ENCODE peak calls at places on chromosomes 12 and 14, in five cellular contexts. T is heart left ventricle, B is cardiac muscle cell, N is endothelial cell of umbilical vein, E is testis. G is an unnamed sample.

GRCh38 chr14:101595887-101596721 is 34.8 kb downstream of the DIO3 start:
- DNase-seq in N (no peak), E (no peak), B (no peak), T (no peak), G (no peak)

GRCh38 chr14:21267886-21268611 is 1.2 kb downstream of the HNRNPC start:
- DNase-seq in N (peak; percentile 26), T (no peak), E (no peak), B (peak; percentile 47), G (no peak)

GRCh38 chr12:113049976-113050742 is 6.4 kb upstream of the DTX1 start:
- DNase-seq in E (peak; percentile 69), T (no peak), B (peak; percentile 34), N (no peak), G (no peak)

GRCh38 chr12:110203546-110203945 is 77.5 kb upstream of the ATP2A2 start:
- DNase-seq in B (no peak), E (no peak), N (peak; percentile 79), T (no peak), G (no peak)

GRCh38 chr12:61272441-61272840 is 987.8 kb upstream of the USP15 start:
- DNase-seq in B (no peak), E (no peak), T (no peak), N (no peak), G (no peak)

GRCh38 chr12:68175566-68176033 is 16.1 kb upstream of the IFNG start:
- DNase-seq in B (no peak), T (no peak), N (no peak), E (no peak), G (no peak)

GRCh38 chr14:91253795-91254323 is 9.4 kb upstream of the GPR68 start:
- DNase-seq in E (no peak), T (no peak), N (no peak), B (no peak), G (no peak)

GRCh38 chr12:113700943-113701342 is 229.3 kb upstream of the LHX5 start:
- DNase-seq in T (no peak), B (peak; percentile 63), N (no peak), E (no peak), G (no peak)

GRCh38 chr12:46547421-46548340 is 175.1 kb upstream of the SLC38A2 start:
- DNase-seq in T (no peak), N (no peak), B (no peak), E (no peak), G (no peak)
- H3K4me1 ChIP-seq in T (peaks cover 16% of the 10 kb centered on the region), N (peaks cover 17% of the 10 kb centered on the region), B (peaks cover 11% of the 10 kb centered on the region), E (no peaks in the 10 kb centered on the region), G (no peaks in the 10 kb centered on the region)

DNA sequence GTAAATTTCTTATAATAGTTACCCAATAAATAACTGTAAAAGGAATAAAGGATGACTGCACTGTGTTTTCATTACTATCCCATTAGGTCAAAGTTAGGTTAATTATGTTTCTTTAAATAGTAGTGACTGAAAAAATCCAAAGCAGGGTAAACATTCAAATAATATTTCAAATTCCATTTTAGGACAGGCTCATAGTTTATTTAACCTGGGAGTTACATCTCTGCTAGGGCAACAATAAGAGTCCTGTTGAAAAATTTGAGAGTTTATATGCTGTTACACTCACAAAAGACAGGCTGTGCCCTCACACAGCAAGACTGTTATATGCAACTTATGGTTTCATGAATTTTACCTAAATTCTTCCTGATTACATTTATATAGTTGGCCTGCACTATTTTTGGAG is 8.0 kb downstream of the ERP27 start:
- DNase-seq in T (no peak), N (peak; percentile 46), B (no peak), E (no peak), G (no peak)
- TF ChIP-seq CTCF in T (no peak), N (no peak), B (no peak), E (no peak), G (no peak)

GRCh38 chr12:131909596-131910219 is 15.3 kb downstream of the ULK1 start:
- DNase-seq in N (no peak), E (no peak), B (no peak), T (no peak), G (peak; percentile 4)
- H3K4me1 ChIP-seq in N (peaks cover 12% of the 10 kb centered on the region), E (peaks cover 11% of the 10 kb centered on the region), B (no peaks in the 10 kb centered on the region), T (peaks cover 19% of the 10 kb centered on the region), G (peaks cover 35% of the 10 kb centered on the region)

DNA sequence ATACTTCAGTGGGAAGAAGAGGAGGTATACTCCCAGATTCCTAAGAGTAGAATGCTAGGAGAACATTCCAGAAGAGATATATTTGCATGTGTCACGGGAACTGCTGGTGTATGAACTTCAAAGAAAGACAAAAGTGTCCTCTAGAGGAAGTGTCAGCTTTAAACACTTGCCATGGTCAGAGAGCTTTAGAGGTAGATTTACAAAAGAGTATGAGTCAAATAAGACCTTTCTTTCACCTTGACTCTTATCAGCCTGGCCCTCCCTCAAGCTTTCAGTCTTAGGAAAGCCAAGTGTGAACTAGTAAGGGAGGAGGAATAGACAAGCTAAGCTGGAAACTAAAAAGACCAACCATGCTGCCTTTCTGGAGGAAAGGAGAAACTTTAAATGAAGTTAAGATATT is 34.7 kb downstream of the COX8C start:
- DNase-seq in B (no peak), T (no peak), N (no peak), E (no peak), G (no peak)
- TF ChIP-seq CTCF in B (no peak), T (no peak), N (no peak), E (no peak), G (no peak)

DNA sequence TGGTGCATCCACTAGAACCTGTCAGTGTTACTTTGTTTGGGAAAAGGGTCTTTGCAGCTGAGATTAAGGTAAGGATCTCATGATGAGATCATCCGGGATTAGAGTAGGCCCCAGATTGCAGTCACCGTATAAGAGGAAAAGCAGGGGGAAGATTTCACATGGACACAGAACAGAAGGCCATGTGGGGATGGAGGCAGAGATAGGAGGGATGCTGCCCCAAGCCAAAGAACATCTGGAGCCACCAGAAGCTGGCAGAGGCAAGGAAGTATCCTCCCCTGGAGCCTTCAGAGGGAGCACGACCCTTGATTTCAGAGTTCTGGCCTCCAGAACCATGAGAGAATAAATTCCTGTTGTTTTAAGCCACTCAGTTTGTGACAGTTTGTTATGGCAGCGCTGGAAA is 39.6 kb downstream of the CMKLR1 start:
- DNase-seq in T (no peak), N (no peak), E (no peak), B (no peak), G (no peak)
- H3K4me1 ChIP-seq in T (peaks cover 51% of the 10 kb centered on the region), N (peaks cover 43% of the 10 kb centered on the region), E (peaks cover 21% of the 10 kb centered on the region), B (peaks cover 4% of the 10 kb centered on the region), G (peaks cover 18% of the 10 kb centered on the region)

GRCh38 chr12:41661141-41661540 is 473.0 kb downstream of the PDZRN4 start:
- DNase-seq in B (no peak), T (no peak), N (no peak), E (no peak), G (no peak)

DNA sequence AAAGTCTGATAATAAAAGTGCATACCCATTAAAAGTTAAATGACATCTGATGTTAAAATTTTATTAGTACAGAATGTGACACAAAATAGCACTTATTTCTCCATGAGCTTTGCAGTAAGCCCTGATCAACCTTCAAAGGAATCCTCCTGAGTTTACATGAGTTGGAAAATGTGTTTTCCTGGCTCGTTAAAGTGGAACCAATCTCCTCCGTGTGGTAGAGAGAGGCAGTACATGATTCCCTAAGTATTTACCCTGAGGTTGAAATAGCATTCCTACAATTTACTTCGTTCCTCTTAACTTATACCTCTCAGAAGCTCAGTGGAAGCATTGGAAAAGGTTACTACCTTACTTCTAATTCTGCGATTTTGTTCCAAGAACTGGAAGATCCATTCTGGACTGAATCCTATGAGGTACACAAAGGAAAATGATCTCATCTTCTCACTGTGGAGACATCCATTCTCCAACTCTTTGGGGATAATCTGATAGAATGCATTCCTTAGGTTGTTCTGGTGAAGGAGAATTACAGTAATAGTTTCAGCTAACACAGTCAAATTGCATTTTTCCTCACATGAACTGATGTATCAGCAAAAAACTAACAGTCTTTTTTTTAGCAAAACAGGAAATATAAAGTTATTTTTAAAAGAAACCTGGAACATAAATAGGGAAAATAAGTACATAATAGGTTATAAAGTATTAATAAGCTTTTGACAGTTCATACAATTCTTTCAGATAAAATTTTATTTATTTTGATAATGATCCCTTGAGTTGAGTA is 475.6 kb downstream of the PDZRN4 start:
- DNase-seq in B (peak; percentile 6), N (peak; percentile 50), E (no peak), T (no peak), G (no peak)
- TF ChIP-seq CTCF in B (no peak), N (peak; percentile 35), E (peak; percentile 29), T (peak; percentile 29), G (no peak)

GRCh38 chr12:71144682-71145081 is 13.1 kb downstream of the TSPAN8 start:
- DNase-seq in N (peak; percentile 33), E (no peak), B (no peak), T (no peak), G (no peak)

GRCh38 chr12:71141270-71141948 is 16.4 kb downstream of the TSPAN8 start:
- DNase-seq in B (no peak), E (no peak), N (no peak), T (no peak), G (no peak)

GRCh38 chr12:71138011-71138410 is 19.8 kb downstream of the TSPAN8 start:
- DNase-seq in T (no peak), E (no peak), N (no peak), B (no peak), G (no peak)

GRCh38 chr12:71139153-71139735 is 18.6 kb downstream of the TSPAN8 start:
- DNase-seq in N (no peak), E (no peak), B (no peak), T (no peak), G (no peak)

DNA sequence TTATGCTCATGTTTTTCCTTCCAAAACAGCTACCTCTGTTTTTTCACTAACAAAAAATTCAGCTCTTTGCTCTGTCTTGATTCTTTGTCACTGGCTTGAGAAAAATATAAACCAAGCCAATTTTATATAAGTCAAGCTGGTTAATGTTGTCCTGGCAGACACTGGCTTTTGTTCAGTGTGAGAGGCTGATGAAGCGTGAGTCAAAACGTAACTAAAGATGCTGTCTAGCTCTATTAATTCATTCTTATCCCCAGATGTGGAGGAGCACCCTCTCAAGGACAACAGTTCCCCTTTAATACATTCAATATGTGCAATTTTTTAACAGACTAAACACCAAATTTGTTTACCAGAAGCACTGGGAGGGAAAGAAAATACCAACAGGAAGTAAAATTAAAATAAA is 15.8 kb downstream of the TSPAN8 start:
- DNase-seq in B (no peak), N (no peak), E (no peak), T (no peak), G (no peak)
- H3K4me1 ChIP-seq in B (no peaks in the 10 kb centered on the region), N (no peaks in the 10 kb centered on the region), E (no peaks in the 10 kb centered on the region), T (no peaks in the 10 kb centered on the region), G (no peaks in the 10 kb centered on the region)

GRCh38 chr14:51242545-51243490 is 2.8 kb downstream of the TMX1 start:
- DNase-seq in N (no peak), E (no peak), T (no peak), B (no peak), G (no peak)
- TF ChIP-seq CTCF in N (no peak), E (no peak), T (no peak), B (no peak), G (no peak)

GRCh38 chr14:60845523-60845922 is 111.0 kb downstream of the MNAT1 start:
- DNase-seq in E (no peak), N (no peak), B (no peak), T (no peak), G (no peak)
- H3K4me1 ChIP-seq in E (no peaks in the 10 kb centered on the region), N (no peaks in the 10 kb centered on the region), B (no peaks in the 10 kb centered on the region), T (no peaks in the 10 kb centered on the region), G (no peaks in the 10 kb centered on the region)

DNA sequence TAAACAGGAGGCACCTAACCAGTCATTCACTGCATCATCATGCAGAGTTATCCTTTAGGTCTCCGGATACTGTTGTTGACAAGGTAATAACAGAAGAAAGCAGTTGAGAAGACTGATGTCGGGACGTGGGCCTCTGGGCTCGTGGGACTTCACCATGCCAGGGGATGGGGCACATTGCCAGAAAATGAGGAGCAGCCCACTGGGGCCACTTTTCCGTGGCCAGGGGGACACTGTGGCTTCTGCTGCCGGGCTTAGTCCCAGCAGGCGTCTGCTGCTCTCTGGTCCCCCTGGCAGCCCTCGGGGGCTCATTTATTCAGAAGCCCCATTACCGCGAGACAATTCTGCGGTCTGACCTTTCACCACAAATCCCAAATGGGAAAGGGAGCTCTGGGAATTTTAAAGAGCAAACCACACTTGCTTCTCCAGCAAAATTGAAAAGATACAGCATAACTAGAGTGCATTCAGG is 201.2 kb downstream of the DAD1 start:
- DNase-seq in E (no peak), N (no peak), T (no peak), B (no peak), G (no peak)
- TF ChIP-seq CTCF in E (no peak), N (no peak), T (no peak), B (no peak), G (no peak)

G was measured in heart right ventricle.